ENCODE peak calls at places on chromosome 2, in four cellular contexts. X is germinal center, M is MCF 10A, V is cerebellar nuclear complex. K is an unnamed sample.

GRCh38 chr2:70328921-70329561 is 27.2 kb upstream of the FAM136A start:
- DNase-seq in X (no peak), M (peak), V (no peak), K (peak)

GRCh38 chr2:104849618-104850097 is 4.3 kb upstream of the POU3F3 start:
- DNase-seq in M (peak), V (no peak), X (no peak), K (peak)

GRCh38 chr2:118325556-118325955 is 237.3 kb downstream of the INSIG2 start:
- DNase-seq in V (no peak), M (no peak), X (no peak), K (no peak)

GRCh38 chr2:43075054-43075593 is 151.3 kb downstream of the ZFP36L2 start:
- DNase-seq in M (peak), X (no peak), V (no peak), K (peak)

GRCh38 chr2:70354264-70354949 is 52.5 kb upstream of the FAM136A start:
- DNase-seq in V (no peak), X (no peak), M (peak), K (peak)

GRCh38 chr2:16100006-16100405 is 159.7 kb downstream of the MYCN start:
- DNase-seq in V (no peak), M (peak), X (no peak), K (peak)

GRCh38 chr2:223811757-223812156 is 25.6 kb downstream of the AP1S3 start:
- DNase-seq in X (no peak), M (no peak), V (no peak), K (no peak)

GRCh38 chr2:236935656-236936445 is 149.8 kb upstream of the COPS8 start:
- DNase-seq in V (no peak), X (no peak), M (no peak), K (no peak)

GRCh38 chr2:159468257-159468656 is 148.1 kb downstream of the BAZ2B start:
- DNase-seq in X (no peak), M (no peak), V (no peak), K (no peak)

GRCh38 chr2:214320211-214320610 is 90.6 kb upstream of the VWC2L start:
- DNase-seq in V (no peak), X (no peak), M (no peak), K (peak)

GRCh38 chr2:96138146-96139145 is at the start of gene ASTL:
- DNase-seq in V (no peak), M (peak), X (peak), K (peak)

GRCh38 chr2:6578417-6578816 is 287.3 kb downstream of the CMPK2 start:
- DNase-seq in V (no peak), M (no peak), X (no peak), K (no peak)

GRCh38 chr2:57881998-57882884 is 164.4 kb upstream of the VRK2 start:
- DNase-seq in V (no peak), M (peak), X (no peak), K (no peak)

GRCh38 chr2:72883356-72883962 is 3.7 kb upstream of the SPR start:
- DNase-seq in V (no peak), M (peak), X (no peak), K (peak)

GRCh38 chr2:199596549-199596948 is 138.8 kb upstream of the SATB2 start:
- DNase-seq in M (peak), X (no peak), V (no peak), K (peak)